ENCODE peak calls at places on chromosomes 11 and 22, in four cellular contexts. U is upper lobe of left lung, R is right lobe of liver, F is ovary. X is an unnamed sample.

GRCh38 chr11:111189466-111189865 is 56.1 kb upstream of the POU2AF2 start:
- DNase-seq in F (no peak), U (no peak), R (no peak), X (no peak)

GRCh38 chr11:31932879-31933278 is 121.8 kb upstream of the PAX6 start:
- DNase-seq in R (no peak), U (no peak), F (no peak), X (no peak)

GRCh38 chr11:123061403-123062157 is at the start of gene HSPA8:
- DNase-seq in U (peak), F (peak), R (peak), X (peak)

GRCh38 chr11:20131744-20132666 is 28.3 kb downstream of the DBX1 start:
- DNase-seq in R (peak), F (peak), U (peak), X (peak)

GRCh38 chr11:46736615-46737014 is 17.6 kb downstream of the F2 start:
- DNase-seq in R (no peak), F (no peak), U (no peak), X (no peak)

GRCh38 chr11:30527566-30527965 is 58.6 kb downstream of the MPPED2 start:
- DNase-seq in R (no peak), U (no peak), F (no peak), X (peak)

GRCh38 chr11:65182258-65183170 is 786 bp downstream of the CAPN1 start:
- DNase-seq in U (peak), F (peak), R (no peak), X (peak)

GRCh38 chr22:22460635-22461034 is 47.9 kb downstream of the ZNF280B start:
- DNase-seq in F (no peak), R (no peak), U (no peak), X (no peak)

GRCh38 chr11:84648413-84648812 is 978.7 kb downstream of the DLG2 start:
- DNase-seq in F (no peak), U (no peak), R (no peak), X (peak)

GRCh38 chr22:45997775-45998637 is 21.0 kb upstream of the WNT7B start:
- DNase-seq in U (peak), F (no peak), R (peak), X (no peak)

GRCh38 chr11:87137711-87138110 is 100.0 kb downstream of the TMEM135 start:
- DNase-seq in R (no peak), F (no peak), U (no peak), X (no peak)

GRCh38 chr11:118215262-118215661 is 9.5 kb downstream of the JAML start:
- DNase-seq in U (no peak), R (no peak), F (no peak), X (no peak)

GRCh38 chr11:38446336-38446735 is 1848.3 kb upstream of the RAG2 start:
- DNase-seq in F (no peak), R (no peak), U (no peak), X (no peak)

GRCh38 chr11:10866893-10867331 is 9.1 kb upstream of the ZBED5 start:
- DNase-seq in R (no peak), F (no peak), U (no peak), X (no peak)

GRCh38 chr11:2523821-2524391 is 79.1 kb downstream of the KCNQ1 start:
- DNase-seq in F (peak), U (peak), R (no peak), X (peak)

GRCh38 chr22:47623056-47623739 is 860.7 kb downstream of the TBC1D22A start:
- DNase-seq in R (no peak), U (no peak), F (no peak), X (no peak)

GRCh38 chr22:22855617-22856308 is 31.9 kb upstream of the IGLL5 start:
- DNase-seq in U (peak), F (no peak), R (no peak), X (no peak)

GRCh38 chr11:86676533-86677154 is 4.2 kb upstream of the ME3 start:
- DNase-seq in U (no peak), F (no peak), R (no peak), X (no peak)

GRCh38 chr11:20351870-20352269 is 11.6 kb upstream of the HTATIP2 start:
- DNase-seq in R (no peak), F (no peak), U (no peak), X (no peak)

GRCh38 chr11:64037027-64037633 is 1.4 kb downstream of the FLRT1 start:
- DNase-seq in U (peak), F (no peak), R (no peak), X (peak)

GRCh38 chr11:20479399-20479974 is 92.0 kb downstream of the PRMT3 start:
- DNase-seq in R (no peak), U (no peak), F (no peak), X (no peak)

GRCh38 chr11:56172256-56172835 is 4.1 kb upstream of the OR5J2 start:
- DNase-seq in R (no peak), F (no peak), U (no peak), X (no peak)

GRCh38 chr11:86620796-86621575 is 51.4 kb downstream of the ME3 start:
- DNase-seq in R (no peak), F (no peak), U (no peak), X (no peak)

GRCh38 chr11:104830080-104830479 is 68.2 kb downstream of the CASP12 start:
- DNase-seq in F (no peak), U (no peak), R (no peak), X (no peak)

GRCh38 chr11:109040303-109040702 is 375.4 kb downstream of the DDX10 start:
- DNase-seq in U (no peak), F (no peak), R (no peak), X (no peak)
- TF ChIP-seq CTCF in U (no peak), F (no peak), R (no peak), X (no peak)

GRCh38 chr11:15057352-15057751 is 16.0 kb upstream of the CALCB start:
- DNase-seq in U (no peak), R (no peak), F (no peak), X (no peak)

GRCh38 chr11:15053201-15053685 is 20.1 kb upstream of the CALCB start:
- DNase-seq in R (no peak), U (no peak), F (no peak), X (no peak)

GRCh38 chr11:15059132-15059531 is 14.3 kb upstream of the CALCB start:
- DNase-seq in F (no peak), U (no peak), R (no peak), X (no peak)

DNA sequence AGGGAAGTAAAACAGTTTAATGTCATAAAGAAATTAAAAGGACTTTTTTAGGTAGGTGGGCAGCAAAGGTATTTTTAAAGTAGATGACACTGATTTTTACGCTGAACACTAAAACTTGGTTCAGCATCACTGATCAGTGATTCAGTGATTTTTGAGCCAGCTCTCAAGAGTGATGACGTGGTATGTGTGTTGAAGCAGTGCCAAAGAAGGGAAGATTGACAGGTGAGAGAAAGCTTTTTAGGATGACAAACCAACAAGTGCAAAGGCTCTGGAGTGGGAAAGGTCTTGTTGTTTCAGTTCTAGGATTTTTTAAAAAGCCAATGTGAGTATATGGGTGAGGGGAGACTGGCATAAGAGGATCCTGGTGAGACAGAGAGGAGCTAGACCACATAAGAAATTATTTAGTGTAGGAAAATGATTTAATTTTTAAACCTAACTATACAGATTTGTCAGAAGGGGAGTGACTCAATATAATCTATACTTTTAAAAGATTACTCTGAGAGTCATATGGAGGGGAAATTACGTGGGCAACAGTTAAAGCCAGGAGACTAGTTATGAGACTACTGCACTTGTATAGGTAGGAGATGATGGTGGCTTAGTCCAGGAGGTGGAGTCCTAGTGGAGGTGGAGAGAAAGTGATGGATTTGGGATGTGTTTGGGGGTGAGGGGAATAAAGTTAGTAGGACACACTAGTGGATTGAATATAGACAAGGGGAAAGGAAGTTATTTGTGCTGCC is 17.6 kb upstream of the CALCB start:
- DNase-seq in U (no peak), R (no peak), F (no peak), X (peak)
- H3K27ac ChIP-seq in U (no peak), R (no peak), F (no peak), X (no peak)

GRCh38 chr22:23857606-23858483 is at the start of gene SLC2A11:
- DNase-seq in F (peak), U (peak), R (peak), X (peak)
- TF ChIP-seq POLR2A in F (peak), U (peak), R (peak), X (peak)

DNA sequence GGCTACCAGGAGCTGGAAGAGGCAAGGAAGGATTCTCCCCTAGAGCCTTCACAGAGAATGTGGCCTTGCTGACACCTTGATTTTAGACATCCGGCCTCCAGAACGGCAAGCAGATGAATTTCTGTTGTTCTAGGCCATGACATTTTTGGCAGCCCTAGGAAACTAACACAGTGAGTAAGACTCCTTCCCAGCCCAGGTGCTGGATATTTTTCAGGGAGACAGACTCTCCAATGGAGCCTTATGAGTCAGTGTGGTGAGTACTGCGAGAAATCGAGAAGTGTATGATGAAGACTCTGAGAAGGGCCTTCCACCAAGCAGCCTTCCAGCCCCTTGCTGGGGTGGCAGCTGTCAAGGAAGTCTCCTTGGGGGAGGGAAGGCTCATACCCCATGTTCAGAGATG is 114.4 kb downstream of the OSBP2 start:
- DNase-seq in F (no peak), U (no peak), R (no peak), X (no peak)
- TF ChIP-seq CTCF in F (no peak), U (no peak), R (no peak), X (no peak)

DNA sequence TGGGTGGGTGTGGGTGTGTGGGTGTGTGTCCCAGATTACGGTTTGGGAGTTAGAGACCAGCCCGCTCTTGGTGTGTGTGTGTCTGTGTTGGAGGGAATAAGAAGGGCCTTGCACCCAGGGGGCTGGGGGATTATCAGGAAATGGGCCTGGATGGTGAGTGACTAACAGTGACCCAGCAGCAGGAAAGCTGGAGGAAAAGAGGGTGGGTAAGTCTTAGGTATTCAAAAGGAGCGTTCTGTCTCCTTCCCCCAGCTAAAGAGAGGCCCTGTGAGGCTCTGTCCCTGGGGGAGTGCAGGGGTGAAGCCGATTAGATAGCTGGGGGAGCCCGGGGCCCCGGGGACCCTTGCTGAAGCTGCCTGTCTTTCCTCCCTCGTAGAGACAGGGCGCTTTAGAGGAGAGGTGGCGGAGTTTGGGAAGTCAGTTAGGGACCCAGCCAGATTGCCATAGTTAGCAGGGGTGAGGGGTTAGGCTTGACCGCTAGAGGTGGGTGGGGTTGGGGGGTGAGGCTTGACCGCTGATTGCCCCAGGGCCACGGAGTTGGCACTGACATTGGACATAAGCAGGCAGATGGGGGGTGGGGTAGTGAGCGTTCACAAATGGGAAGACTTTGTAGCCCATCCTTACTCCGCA is 1.5 kb downstream of the OAF start:
- DNase-seq in R (peak), F (no peak), U (no peak), X (no peak)
- H3K27ac ChIP-seq in R (peak), F (peak), U (peak), X (no peak)

GRCh38 chr22:30305519-30305905 is 16.2 kb upstream of the CASTOR1 start:
- DNase-seq in R (peak), F (peak), U (no peak), X (peak)
- TF ChIP-seq POLR2A in R (peak), F (no peak), U (peak), X (peak)

DNA sequence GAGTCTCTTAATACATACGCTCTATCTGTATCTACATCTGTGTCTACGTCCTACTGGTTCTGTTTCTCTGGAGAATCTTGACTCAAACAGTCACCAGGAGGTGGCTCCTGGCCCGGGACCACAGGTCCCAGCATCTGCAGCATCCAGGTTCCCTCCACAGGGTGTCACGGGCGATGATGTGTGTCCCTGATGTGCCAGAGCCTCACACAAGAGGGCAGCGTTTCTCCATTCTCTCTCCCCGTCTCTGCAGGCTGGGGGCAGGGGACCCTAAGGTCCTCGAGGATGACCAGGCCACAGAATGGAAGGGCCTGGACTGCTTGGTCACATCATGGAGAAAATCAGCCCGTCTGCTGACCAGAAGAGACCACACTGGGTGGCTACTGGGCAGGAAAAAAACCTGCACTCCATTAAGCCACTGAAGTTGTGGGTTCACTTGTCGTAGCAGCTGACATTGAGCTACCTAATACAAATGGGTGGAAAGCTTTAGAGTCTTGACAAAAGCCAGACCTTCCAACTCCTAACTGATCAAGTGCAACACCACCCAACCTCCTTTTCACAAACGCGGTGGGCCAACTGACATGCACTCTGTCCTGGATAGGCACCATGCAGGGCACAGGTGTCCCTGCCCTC is 392.5 kb downstream of the CTTN start:
- DNase-seq in F (no peak), R (no peak), U (no peak), X (no peak)
- TF ChIP-seq CTCF in F (no peak), R (no peak), U (no peak), X (no peak)

GRCh38 chr11:112882494-112883381 is 78.5 kb upstream of the NCAM1 start:
- DNase-seq in R (no peak), F (no peak), U (no peak), X (no peak)
- H3K27ac ChIP-seq in R (no peak), F (no peak), U (no peak), X (no peak)

X was measured in thyroid gland.